ENCODE peak calls at places on chromosome 7, in four cellular contexts. One of them, this sample, is unnamed. For H3K36me3, the result is how much of the 10 kb centered on the place peaks cover.

GRCh38 chr7:157485961-157486510 is 149.2 kb downstream of the DNAJB6 start:
- DNase-seq in IMR-90: no peak
- DNase-seq in mesendoderm: no peak
- DNase-seq in GM23338: no peak
- DNase-seq in this sample: peak

GRCh38 chr7:146136357-146136875 is 19.8 kb downstream of the CNTNAP2 start:
- DNase-seq in IMR-90: no peak
- DNase-seq in mesendoderm: no peak
- DNase-seq in GM23338: no peak
- DNase-seq in this sample: no peak

GRCh38 chr7:131897016-131897789 is 340.8 kb upstream of the PODXL start:
- DNase-seq in IMR-90: peak
- DNase-seq in mesendoderm: peak
- DNase-seq in GM23338: peak
- DNase-seq in this sample: no peak

GRCh38 chr7:70776627-70777101 is 355.3 kb upstream of the GALNT17 start:
- DNase-seq in IMR-90: peak
- DNase-seq in mesendoderm: no peak
- DNase-seq in GM23338: no peak
- DNase-seq in this sample: no peak

GRCh38 chr7:70243443-70243842 is 645.2 kb downstream of the AUTS2 start:
- DNase-seq in IMR-90: no peak
- DNase-seq in mesendoderm: no peak
- DNase-seq in GM23338: no peak
- DNase-seq in this sample: no peak

GRCh38 chr7:40306596-40306995 is 171.8 kb downstream of the SUGCT start:
- DNase-seq in IMR-90: peak
- DNase-seq in mesendoderm: no peak
- DNase-seq in GM23338: no peak
- DNase-seq in this sample: no peak

GRCh38 chr7:28686418-28686800 is 271.7 kb downstream of the TRIL start:
- DNase-seq in IMR-90: peak
- DNase-seq in mesendoderm: peak
- DNase-seq in GM23338: peak
- DNase-seq in this sample: no peak

GRCh38 chr7:155803418-155804376 is 8.6 kb downstream of the SHH start:
- DNase-seq in IMR-90: no peak
- DNase-seq in mesendoderm: peak
- DNase-seq in GM23338: peak
- DNase-seq in this sample: peak

GRCh38 chr7:25680636-25681035 is 452.4 kb upstream of the NPVF start:
- DNase-seq in IMR-90: no peak
- DNase-seq in mesendoderm: no peak
- DNase-seq in GM23338: no peak
- DNase-seq in this sample: no peak

GRCh38 chr7:95322396-95322795 is 1.9 kb downstream of the PON1 start:
- DNase-seq in IMR-90: no peak
- DNase-seq in mesendoderm: no peak
- DNase-seq in GM23338: no peak
- DNase-seq in this sample: no peak
- H3K27ac ChIP-seq in IMR-90: no peak
- H3K27ac ChIP-seq in mesendoderm: no peak
- H3K27ac ChIP-seq in GM23338: no peak
- H3K27ac ChIP-seq in this sample: no peak

GRCh38 chr7:43289826-43290225 is 177.4 kb downstream of the HECW1 start:
- DNase-seq in IMR-90: no peak
- DNase-seq in mesendoderm: peak
- DNase-seq in GM23338: no peak
- DNase-seq in this sample: no peak

GRCh38 chr7:43290978-43291377 is 178.5 kb downstream of the HECW1 start:
- DNase-seq in IMR-90: no peak
- DNase-seq in mesendoderm: no peak
- DNase-seq in GM23338: no peak
- DNase-seq in this sample: no peak

GRCh38 chr7:43294080-43294630 is 181.7 kb downstream of the HECW1 start:
- DNase-seq in IMR-90: peak
- DNase-seq in mesendoderm: peak
- DNase-seq in GM23338: peak
- DNase-seq in this sample: no peak

GRCh38 chr7:43292384-43292783 is 179.9 kb downstream of the HECW1 start:
- DNase-seq in IMR-90: no peak
- DNase-seq in mesendoderm: no peak
- DNase-seq in GM23338: no peak
- DNase-seq in this sample: no peak

GRCh38 chr7:43291789-43292188 is 179.3 kb downstream of the HECW1 start:
- DNase-seq in IMR-90: no peak
- DNase-seq in mesendoderm: no peak
- DNase-seq in GM23338: peak
- DNase-seq in this sample: no peak
- H3K36me3 ChIP-seq in IMR-90: under half
- H3K36me3 ChIP-seq in mesendoderm: under half
- H3K36me3 ChIP-seq in GM23338: under half
- H3K36me3 ChIP-seq in this sample: under half

GRCh38 chr7:50068850-50069551 is 24.0 kb downstream of the ZPBP start:
- DNase-seq in IMR-90: no peak
- DNase-seq in mesendoderm: peak
- DNase-seq in GM23338: peak
- DNase-seq in this sample: peak
- H3K27ac ChIP-seq in IMR-90: no peak
- H3K27ac ChIP-seq in mesendoderm: peak
- H3K27ac ChIP-seq in GM23338: peak
- H3K27ac ChIP-seq in this sample: peak

GRCh38 chr7:42254217-42254616 is 17.2 kb upstream of the GLI3 start:
- DNase-seq in IMR-90: peak
- DNase-seq in mesendoderm: no peak
- DNase-seq in GM23338: no peak
- DNase-seq in this sample: no peak
- H3K36me3 ChIP-seq in IMR-90: under half
- H3K36me3 ChIP-seq in mesendoderm: under half
- H3K36me3 ChIP-seq in GM23338: under half
- H3K36me3 ChIP-seq in this sample: under half

GRCh38 chr7:37149019-37149814 is 299.4 kb downstream of the ELMO1 start:
- DNase-seq in IMR-90: no peak
- DNase-seq in mesendoderm: peak
- DNase-seq in GM23338: no peak
- DNase-seq in this sample: no peak
- H3K27ac ChIP-seq in IMR-90: no peak
- H3K27ac ChIP-seq in mesendoderm: no peak
- H3K27ac ChIP-seq in GM23338: no peak
- H3K27ac ChIP-seq in this sample: no peak

DNA sequence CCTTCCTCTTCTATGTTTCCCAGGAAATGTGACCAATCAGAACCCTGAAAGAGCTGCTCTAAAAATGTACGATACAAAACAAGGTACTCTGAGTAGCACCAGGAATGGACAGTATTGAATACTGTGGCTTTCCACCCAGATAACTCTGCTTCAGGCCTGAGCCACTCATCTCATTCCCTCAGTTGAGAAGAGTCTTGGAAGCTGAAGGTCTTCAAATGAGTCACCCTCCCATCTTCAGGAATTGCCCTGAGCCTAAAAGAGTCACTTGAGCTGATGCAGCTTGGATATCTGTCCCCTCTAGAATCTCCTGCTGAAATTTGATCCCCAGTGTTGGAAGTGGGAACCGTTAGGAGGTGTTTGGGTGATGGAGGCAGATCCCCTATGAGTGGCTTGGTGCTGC is 210.4 kb downstream of the DGKI start:
- DNase-seq in IMR-90: peak
- DNase-seq in mesendoderm: no peak
- DNase-seq in GM23338: no peak
- DNase-seq in this sample: no peak
- H3K36me3 ChIP-seq in IMR-90: under half
- H3K36me3 ChIP-seq in mesendoderm: under half
- H3K36me3 ChIP-seq in GM23338: under half
- H3K36me3 ChIP-seq in this sample: under half

GRCh38 chr7:222716-223041 is 30.3 kb downstream of the FAM20C start:
- DNase-seq in IMR-90: no peak
- DNase-seq in mesendoderm: no peak
- DNase-seq in GM23338: no peak
- DNase-seq in this sample: no peak
- H3K27ac ChIP-seq in IMR-90: peak
- H3K27ac ChIP-seq in mesendoderm: no peak
- H3K27ac ChIP-seq in GM23338: no peak
- H3K27ac ChIP-seq in this sample: no peak

DNA sequence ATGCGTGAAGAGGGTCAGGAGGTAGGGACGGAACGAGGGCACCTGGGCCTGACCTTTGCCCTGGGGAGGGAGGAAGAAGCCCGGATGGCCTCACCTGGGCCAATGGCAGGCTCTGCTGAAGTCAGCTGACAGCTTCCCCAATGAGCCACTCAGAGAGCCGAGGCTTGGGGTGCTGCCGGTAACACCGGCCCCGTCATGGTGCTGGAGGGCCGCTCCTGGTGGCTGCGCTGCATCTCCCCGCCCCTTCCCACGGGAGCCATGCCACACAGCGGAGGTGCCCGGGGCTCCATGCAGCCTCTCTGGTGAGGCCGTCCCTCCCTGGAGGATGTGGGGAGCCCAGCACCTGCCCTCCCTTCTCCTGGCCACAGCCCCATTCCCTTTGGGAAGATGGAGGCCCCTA is 17.6 kb upstream of the MICALL2 start:
- DNase-seq in IMR-90: no peak
- DNase-seq in mesendoderm: no peak
- DNase-seq in GM23338: no peak
- DNase-seq in this sample: no peak
- H3K36me3 ChIP-seq in IMR-90: half or more
- H3K36me3 ChIP-seq in mesendoderm: under half
- H3K36me3 ChIP-seq in GM23338: under half
- H3K36me3 ChIP-seq in this sample: half or more

GRCh38 chr7:82443801-82444219 is 233 bp upstream of the CACNA2D1 start:
- DNase-seq in IMR-90: peak
- DNase-seq in mesendoderm: peak
- DNase-seq in GM23338: peak
- DNase-seq in this sample: peak
- H3K27ac ChIP-seq in IMR-90: peak
- H3K27ac ChIP-seq in mesendoderm: peak
- H3K27ac ChIP-seq in GM23338: no peak
- H3K27ac ChIP-seq in this sample: peak